ENCODE peak calls at places on chromosome 13, in six cellular contexts. T, O, W, I, K and X are unnamed samples.

GRCh38 chr13:33349996-33350826 is 64.7 kb upstream of the STARD13 start:
- DNase-seq in T (peak), W (no peak), O (no peak), K (peak), I (peak), X (peak)

GRCh38 chr13:100356889-100357288 is 231.7 kb downstream of the GGACT start:
- DNase-seq in K (peak), O (no peak), T (peak), I (peak), W (peak), X (no peak)

GRCh38 chr13:97004096-97004876 is 10.0 kb upstream of the OXGR1 start:
- DNase-seq in K (peak), I (peak), T (peak), O (no peak), W (no peak), X (no peak)

GRCh38 chr13:42991892-42992584 is at the start of gene EPSTI1:
- DNase-seq in T (peak), O (no peak), I (peak), K (peak), W (no peak), X (peak)

GRCh38 chr13:93226623-93227279 is at the start of gene GPC6:
- DNase-seq in W (peak), O (no peak), I (peak), T (peak), K (peak), X (peak)

GRCh38 chr13:100291626-100292025 is 202.7 kb downstream of the PCCA start:
- DNase-seq in I (no peak), K (no peak), O (no peak), W (no peak), T (no peak), X (no peak)

GRCh38 chr13:44022196-44022595 is 142.5 kb downstream of the LACC1 start:
- DNase-seq in K (peak), W (no peak), I (no peak), O (no peak), T (no peak), X (no peak)

GRCh38 chr13:42271337-42272114 is 426 bp upstream of the AKAP11 start:
- DNase-seq in K (peak), I (peak), W (peak), O (no peak), T (peak), X (peak)

GRCh38 chr13:36341718-36342117 is 4.5 kb downstream of the SPART start:
- DNase-seq in K (peak), T (peak), O (no peak), I (no peak), W (no peak), X (no peak)

GRCh38 chr13:42170029-42170428 is 101.9 kb upstream of the AKAP11 start:
- DNase-seq in T (no peak), I (no peak), W (no peak), K (no peak), O (no peak), X (no peak)

GRCh38 chr13:99087954-99088491 is 110.2 kb upstream of the DOCK9 start:
- DNase-seq in K (no peak), T (no peak), W (no peak), I (no peak), O (no peak), X (no peak)

GRCh38 chr13:46756977-46757376 is 40.0 kb downstream of the ESD start:
- DNase-seq in T (peak), O (no peak), W (no peak), I (peak), K (peak), X (peak)

GRCh38 chr13:45167611-45168554 is 33.0 kb downstream of the KCTD4 start:
- DNase-seq in O (no peak), K (peak), T (no peak), I (no peak), W (no peak), X (peak)

GRCh38 chr13:48708764-48709163 is 55.0 kb downstream of the CYSLTR2 start:
- DNase-seq in K (no peak), W (no peak), T (no peak), O (no peak), I (no peak), X (no peak)

DNA sequence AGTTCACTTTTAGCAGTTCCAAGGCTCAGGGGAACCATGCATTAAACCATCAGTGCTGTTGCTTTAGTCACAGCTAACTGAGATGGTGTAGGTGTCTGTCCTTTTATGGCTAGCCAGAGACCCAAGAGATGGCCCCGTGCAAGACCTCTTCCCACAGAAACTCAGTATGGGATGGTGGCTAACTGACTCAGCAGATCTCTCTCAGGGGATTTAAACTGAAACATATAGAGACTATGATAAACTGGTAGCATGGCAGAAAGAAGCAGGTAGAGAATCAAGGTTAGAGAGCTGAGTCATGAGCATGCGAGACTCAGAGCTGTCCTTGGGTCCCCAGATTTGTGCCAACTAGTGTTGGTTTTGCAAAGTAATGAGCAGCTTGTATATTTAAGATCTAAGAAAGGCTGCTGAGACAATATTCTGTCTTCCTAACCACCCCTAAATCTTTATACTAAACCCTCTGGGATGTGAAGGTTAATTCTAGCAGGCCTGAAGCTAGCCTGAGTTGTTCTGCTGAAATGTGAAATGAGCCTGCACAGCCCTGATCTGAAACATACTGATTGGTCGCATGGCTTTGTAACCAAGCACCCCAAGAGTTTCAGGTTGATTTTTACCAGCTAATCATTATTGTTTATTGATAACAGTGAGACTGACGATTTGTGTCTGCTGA is 6.5 kb upstream of the SCEL start:
- DNase-seq in I (no peak), W (no peak), K (no peak), O (no peak), T (no peak), X (no peak)
- H3K4me3 ChIP-seq in I (no peak), W (no peak), K (no peak), O (no peak), T (no peak), X (no peak)

GRCh38 chr13:112053167-112053743 is 13.7 kb upstream of the SOX1 start:
- DNase-seq in W (no peak), K (no peak), I (no peak), T (no peak), O (no peak), X (no peak)
- H3K4me3 ChIP-seq in W (no peak), K (no peak), I (no peak), T (no peak), O (no peak), X (no peak)

DNA sequence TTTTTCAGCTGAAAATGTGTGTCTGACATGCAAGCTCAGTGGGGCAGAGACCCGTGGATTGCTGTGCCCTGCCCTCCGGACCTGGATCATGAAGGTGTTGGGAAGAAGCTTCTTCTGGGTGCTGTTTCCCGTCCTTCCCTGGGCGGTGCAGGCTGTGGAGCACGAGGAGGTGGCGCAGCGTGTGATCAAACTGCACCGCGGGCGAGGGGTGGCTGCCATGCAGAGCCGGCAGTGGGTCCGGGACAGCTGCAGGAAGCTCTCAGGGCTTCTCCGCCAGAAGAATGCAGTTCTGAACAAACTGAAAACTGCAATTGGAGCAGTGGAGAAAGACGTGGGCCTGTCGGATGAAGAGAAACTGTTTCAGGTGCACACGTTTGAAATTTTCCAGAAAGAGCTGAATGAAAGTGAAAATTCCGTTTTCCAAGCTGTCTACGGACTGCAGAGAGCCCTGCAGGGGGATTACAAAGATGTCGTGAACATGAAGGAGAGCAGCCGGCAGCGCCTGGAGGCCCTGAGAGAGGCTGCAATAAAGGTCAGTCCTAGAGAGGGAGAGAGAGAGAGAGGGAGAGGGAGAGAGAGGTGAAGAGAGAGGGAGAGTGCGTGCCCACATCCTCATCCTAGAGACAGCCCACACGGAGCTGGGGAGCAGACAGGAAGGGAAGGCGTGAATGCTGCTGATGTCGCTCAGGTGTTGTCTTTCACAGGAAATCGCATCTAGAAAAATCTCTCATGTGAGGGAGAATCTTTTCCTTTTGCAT is 5.2 kb upstream of the DCUN1D2 start:
- DNase-seq in O (no peak), I (peak), W (no peak), K (peak), T (peak), X (no peak)
- H3K4me3 ChIP-seq in O (no peak), I (peak), W (no peak), K (no peak), T (no peak), X (no peak)

DNA sequence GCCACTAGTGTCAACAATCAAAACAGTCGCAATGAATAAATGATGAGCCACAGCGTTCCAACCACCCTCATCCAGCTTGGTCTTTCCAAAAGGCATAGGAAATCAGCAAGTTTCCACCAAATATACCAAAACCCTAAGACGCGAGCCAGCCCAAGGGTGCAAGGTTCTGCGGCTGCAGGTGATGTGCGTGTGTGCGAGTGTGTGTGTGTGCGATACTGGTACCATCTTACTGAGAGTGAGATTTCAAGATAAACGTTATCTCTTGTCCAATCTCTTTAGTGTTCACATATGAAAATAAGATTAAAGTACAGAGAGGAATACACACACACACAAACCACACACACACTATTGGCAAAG is 895 bp upstream of the TRPC4 start:
- DNase-seq in K (no peak), T (no peak), W (no peak), O (no peak), I (no peak), X (no peak)
- H3K4me3 ChIP-seq in K (no peak), T (peak), W (peak), O (peak), I (peak), X (peak)

DNA sequence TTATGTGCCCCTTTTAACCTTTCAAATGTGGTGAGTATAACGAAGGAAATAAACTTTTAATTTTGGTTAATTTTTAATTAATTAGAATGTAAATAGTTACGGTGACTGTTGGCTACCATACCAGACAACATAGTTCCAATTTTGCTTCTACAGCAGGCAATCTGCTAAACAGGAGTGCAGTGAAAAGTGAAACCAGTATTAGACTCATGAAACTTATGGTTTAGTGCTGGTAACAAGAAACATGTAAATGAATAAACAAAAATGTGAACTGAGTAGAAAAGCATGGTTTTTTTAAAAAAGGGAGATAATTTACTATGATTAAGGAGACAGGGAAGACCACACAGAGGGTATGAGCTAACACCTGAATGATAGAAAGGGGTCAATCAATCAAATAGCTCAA is 478.4 kb downstream of the PCDH9 start:
- DNase-seq in O (no peak), I (no peak), W (no peak), K (no peak), T (no peak), X (no peak)
- H3K4me3 ChIP-seq in O (no peak), I (no peak), W (no peak), K (no peak), T (no peak), X (no peak)

GRCh38 chr13:30375436-30375835 is 46.9 kb upstream of the UBE2L5 start:
- DNase-seq in O (no peak), I (no peak), T (no peak), W (no peak), K (no peak), X (no peak)

GRCh38 chr13:30370916-30371521 is 51.3 kb upstream of the UBE2L5 start:
- DNase-seq in W (no peak), I (no peak), T (no peak), O (no peak), K (no peak), X (no peak)

GRCh38 chr13:30370146-30370545 is 52.1 kb upstream of the UBE2L5 start:
- DNase-seq in W (no peak), T (no peak), O (no peak), I (no peak), K (no peak), X (no peak)

GRCh38 chr13:30373727-30374126 is 48.6 kb upstream of the UBE2L5 start:
- DNase-seq in T (no peak), W (no peak), O (no peak), K (no peak), I (no peak), X (no peak)

GRCh38 chr13:30371649-30372265 is 50.5 kb upstream of the UBE2L5 start:
- DNase-seq in T (peak), O (no peak), I (peak), K (peak), W (peak), X (peak)
- H3K4me3 ChIP-seq in T (no peak), O (no peak), I (no peak), K (no peak), W (no peak), X (no peak)

DNA sequence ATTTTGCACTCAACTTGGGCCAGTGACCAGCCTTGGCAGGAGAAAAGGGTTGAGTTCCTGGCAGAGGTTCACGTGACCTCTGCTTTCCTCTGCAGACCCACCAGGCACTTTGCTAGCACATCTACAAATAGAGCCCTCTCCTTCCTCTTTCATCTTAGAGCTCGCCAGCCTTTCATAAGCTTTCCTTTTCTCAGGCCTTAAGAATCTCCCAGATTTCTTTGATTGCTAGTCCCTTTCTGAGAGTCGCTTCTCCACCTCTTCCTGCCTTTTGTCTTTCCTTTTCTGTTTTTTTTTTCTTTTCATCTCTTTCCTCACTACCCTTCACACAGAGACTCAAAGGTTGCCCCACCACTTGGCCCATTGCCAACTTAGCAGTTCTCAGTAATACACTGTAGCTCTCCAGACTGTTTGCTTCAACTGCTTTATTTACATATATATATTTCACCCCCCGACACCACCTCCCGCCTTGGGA is 375.7 kb upstream of the SPRY2 start:
- DNase-seq in I (peak), K (peak), T (peak), W (no peak), O (no peak), X (no peak)
- H3K4me3 ChIP-seq in I (no peak), K (no peak), T (no peak), W (no peak), O (no peak), X (no peak)